ENCODE peak calls at places on chromosomes 7 and 10, in six cellular contexts. L is psoas muscle, A is left ventricle myocardium inferior, I is right atrium auricular region, H is cardiac muscle cell, F is IMR-90. C is an unnamed sample.

GRCh38 chr7:130423636-130424035 is 17.2 kb downstream of the CEP41 start:
- DNase-seq in A (no peak), H (no peak), F (no peak), I (no peak), L (no peak), C (no peak)

GRCh38 chr7:69596723-69597277 is 1.5 kb upstream of the AUTS2 start:
- DNase-seq in H (no peak), F (no peak), I (no peak), L (no peak), A (no peak), C (no peak)

GRCh38 chr7:149854611-149855367 is 16.6 kb downstream of the ZNF862 start:
- DNase-seq in I (peak), F (peak), L (no peak), A (peak), H (peak), C (peak)

GRCh38 chr10:4144802-4145201 is 359.8 kb upstream of the KLF6 start:
- DNase-seq in H (no peak), I (no peak), A (no peak), F (peak), L (no peak), C (no peak)

GRCh38 chr10:30705625-30706149 is 76.1 kb upstream of the LYZL2 start:
- DNase-seq in L (no peak), A (no peak), F (no peak), I (no peak), H (no peak), C (no peak)

GRCh38 chr7:29454899-29455451 is 108.7 kb upstream of the PRR15 start:
- DNase-seq in A (no peak), H (no peak), F (no peak), L (no peak), I (no peak), C (no peak)

GRCh38 chr10:21293518-21294356 is 231.7 kb downstream of the SKIDA1 start:
- DNase-seq in F (no peak), A (no peak), I (no peak), H (no peak), L (no peak), C (no peak)

GRCh38 chr7:114944742-114945625 is 23.1 kb downstream of the MDFIC start:
- DNase-seq in H (no peak), F (peak), I (peak), L (peak), A (peak), C (peak)

GRCh38 chr7:16421333-16422099 is at the start of gene CRPPA:
- DNase-seq in L (peak), H (peak), F (peak), I (no peak), A (peak), C (peak)

GRCh38 chr10:124043310-124044142 is 49.9 kb downstream of the CHST15 start:
- DNase-seq in I (no peak), A (no peak), H (no peak), F (no peak), L (no peak), C (no peak)

GRCh38 chr7:26429168-26429567 is 137.5 kb downstream of the SNX10 start:
- DNase-seq in I (no peak), L (no peak), H (no peak), A (no peak), F (no peak), C (no peak)

GRCh38 chr7:150368884-150369739 is 490 bp downstream of the REPIN1 start:
- DNase-seq in H (peak), L (peak), A (peak), I (peak), F (peak), C (peak)

GRCh38 chr7:123177442-123177841 is 22.3 kb downstream of the SLC13A1 start:
- DNase-seq in F (no peak), I (no peak), H (no peak), L (no peak), A (no peak), C (no peak)

GRCh38 chr10:20466731-20467130 is 430.4 kb downstream of the NEBL start:
- DNase-seq in A (no peak), I (no peak), F (peak), L (no peak), H (no peak), C (no peak)

GRCh38 chr10:98172495-98172894 is 38.0 kb downstream of the R3HCC1L start:
- DNase-seq in I (no peak), L (no peak), F (no peak), H (no peak), A (no peak), C (peak)

GRCh38 chr7:95276114-95276513 is 48.2 kb downstream of the PON1 start:
- DNase-seq in H (no peak), L (no peak), I (no peak), A (no peak), F (no peak), C (no peak)

GRCh38 chr7:73850781-73851207 is 8.5 kb upstream of the METTL27 start:
- DNase-seq in A (no peak), H (no peak), I (peak), F (peak), L (no peak), C (no peak)

GRCh38 chr10:125060851-125061556 is 99.4 kb downstream of the CTBP2 start:
- DNase-seq in A (peak), H (peak), F (peak), L (peak), I (peak), C (peak)

GRCh38 chr10:86256690-86257315 is 109.8 kb downstream of the GRID1 start:
- DNase-seq in A (no peak), H (no peak), L (no peak), I (no peak), F (no peak), C (no peak)

GRCh38 chr7:92925876-92926696 is 89.7 kb upstream of the CDK6 start:
- DNase-seq in A (no peak), H (peak), F (peak), I (no peak), L (no peak), C (peak)

GRCh38 chr10:73136627-73137026 is 26.4 kb downstream of the NUDT13 start:
- DNase-seq in A (no peak), H (no peak), I (no peak), F (peak), L (no peak), C (no peak)

GRCh38 chr10:3619276-3619675 is 165.7 kb downstream of the KLF6 start:
- DNase-seq in L (no peak), F (no peak), H (no peak), I (no peak), A (no peak), C (no peak)

GRCh38 chr7:102258073-102258748 is 28.5 kb upstream of the SH2B2 start:
- DNase-seq in F (no peak), A (no peak), H (no peak), L (no peak), I (no peak), C (no peak)

GRCh38 chr7:102077081-102077480 is 209.6 kb upstream of the SH2B2 start:
- DNase-seq in L (no peak), F (no peak), A (no peak), I (peak), H (no peak), C (peak)

GRCh38 chr10:73838008-73838567 is 26.7 kb upstream of the NDST2 start:
- DNase-seq in F (no peak), H (no peak), L (no peak), A (no peak), I (no peak), C (no peak)

GRCh38 chr7:19670806-19671205 is 38.0 kb downstream of the POLR1F start:
- DNase-seq in I (no peak), F (no peak), A (no peak), H (no peak), L (no peak), C (no peak)

GRCh38 chr7:149598721-149599308 is 101.2 kb upstream of the ZNF746 start:
- DNase-seq in L (no peak), H (peak), F (peak), A (no peak), I (no peak), C (peak)

GRCh38 chr7:156777364-156778069 is 115.5 kb downstream of the LMBR1 start:
- DNase-seq in F (peak), A (no peak), H (no peak), L (no peak), I (no peak), C (no peak)

GRCh38 chr10:72315611-72316385 is 38.9 kb downstream of the DNAJB12 start:
- DNase-seq in L (peak), A (no peak), I (peak), H (no peak), F (peak), C (no peak)

GRCh38 chr7:1432411-1433082 is 26.7 kb downstream of the MICALL2 start:
- DNase-seq in F (peak), H (peak), L (peak), I (peak), A (peak), C (peak)

GRCh38 chr7:151838861-151839381 is 38.0 kb downstream of the PRKAG2 start:
- DNase-seq in F (no peak), L (peak), I (no peak), A (peak), H (no peak), C (no peak)

GRCh38 chr10:34121974-34122282 is 693.2 kb downstream of the PARD3 start:
- DNase-seq in F (peak), L (no peak), H (no peak), I (no peak), A (no peak), C (no peak)

GRCh38 chr10:60549686-60550085 is 160.0 kb upstream of the ANK3 start:
- DNase-seq in L (no peak), F (no peak), H (peak), I (no peak), A (no peak), C (no peak)

GRCh38 chr10:85548038-85548437 is 818.6 kb downstream of the GRID1 start:
- DNase-seq in I (no peak), A (peak), H (peak), F (no peak), L (no peak), C (peak)

GRCh38 chr7:1742555-1743303 is 72.7 kb downstream of the ELFN1 start:
- DNase-seq in A (peak), L (no peak), I (peak), H (peak), F (peak), C (peak)

GRCh38 chr10:73922007-73922863 is 11.3 kb downstream of the PLAU start:
- DNase-seq in F (no peak), I (no peak), H (no peak), A (no peak), L (no peak), C (no peak)

GRCh38 chr10:48456361-48456804 is 148.5 kb downstream of the ARHGAP22 start:
- DNase-seq in L (peak), I (no peak), F (no peak), A (peak), H (peak), C (peak)

GRCh38 chr10:64648915-64649314 is 1127.7 kb downstream of the REEP3 start:
- DNase-seq in H (peak), I (no peak), L (no peak), A (no peak), F (no peak), C (peak)

GRCh38 chr7:132655071-132655761 is 78.9 kb upstream of the PLXNA4 start:
- DNase-seq in L (peak), I (peak), F (no peak), A (peak), H (peak), C (no peak)

GRCh38 chr10:5645944-5646617 is 20.3 kb downstream of the ASB13 start:
- DNase-seq in L (no peak), H (no peak), I (no peak), F (no peak), A (peak), C (no peak)
- H3K27ac ChIP-seq in L (peak), H (no peak), I (peak), F (no peak), A (peak), C (no peak)

DNA sequence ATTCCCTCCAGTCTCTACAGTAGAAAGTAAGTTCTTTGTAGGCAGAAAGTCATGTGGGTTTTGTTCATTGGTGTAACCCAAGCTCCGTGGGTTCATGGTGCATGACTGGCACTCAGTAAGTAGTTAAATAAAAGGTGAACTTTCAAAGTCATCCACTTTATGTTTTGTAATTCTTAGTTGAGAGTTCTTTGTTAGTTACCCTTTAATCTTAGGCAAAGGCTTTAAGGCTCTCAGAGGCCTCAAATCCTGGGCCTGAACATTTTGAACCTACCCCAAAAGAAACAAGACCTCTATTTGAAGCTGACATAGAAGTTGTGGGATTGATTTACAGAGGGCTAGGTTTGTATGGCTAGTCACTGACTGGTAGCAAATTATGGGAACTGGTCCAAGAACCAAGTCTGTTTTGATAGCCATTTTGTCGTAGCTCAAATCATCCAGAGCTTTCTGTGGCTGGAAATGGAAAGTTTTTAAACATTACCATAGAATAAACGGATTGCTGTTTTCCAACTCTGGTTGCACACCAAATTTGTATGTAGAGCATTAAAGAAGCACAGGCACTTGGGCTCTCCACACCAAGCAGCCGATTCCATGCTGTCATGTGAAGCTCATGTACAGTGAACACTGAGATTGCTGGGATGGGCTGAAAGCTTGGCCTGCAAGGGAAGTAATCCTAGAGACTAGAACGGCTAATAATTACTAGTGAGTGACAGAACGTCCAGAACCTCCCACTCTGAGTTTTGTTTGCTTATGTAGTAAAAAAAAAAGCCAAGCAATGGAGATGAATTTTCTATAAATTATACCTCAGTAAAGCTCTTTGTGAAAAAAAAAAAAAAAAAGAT is 53.5 kb downstream of the DENND11 start:
- DNase-seq in L (no peak), A (no peak), I (no peak), H (no peak), F (no peak), C (no peak)
- H3K27ac ChIP-seq in L (peak), A (peak), I (no peak), H (no peak), F (no peak), C (no peak)

GRCh38 chr10:76675951-76676587 is 961.5 kb downstream of the KCNMA1 start:
- DNase-seq in I (peak), L (peak), F (no peak), H (no peak), A (peak), C (peak)

GRCh38 chr10:76675561-76675950 is 962.1 kb downstream of the KCNMA1 start:
- DNase-seq in F (no peak), I (no peak), L (no peak), A (no peak), H (no peak), C (no peak)
- H3K27ac ChIP-seq in F (no peak), I (peak), L (peak), A (peak), H (no peak), C (no peak)

DNA sequence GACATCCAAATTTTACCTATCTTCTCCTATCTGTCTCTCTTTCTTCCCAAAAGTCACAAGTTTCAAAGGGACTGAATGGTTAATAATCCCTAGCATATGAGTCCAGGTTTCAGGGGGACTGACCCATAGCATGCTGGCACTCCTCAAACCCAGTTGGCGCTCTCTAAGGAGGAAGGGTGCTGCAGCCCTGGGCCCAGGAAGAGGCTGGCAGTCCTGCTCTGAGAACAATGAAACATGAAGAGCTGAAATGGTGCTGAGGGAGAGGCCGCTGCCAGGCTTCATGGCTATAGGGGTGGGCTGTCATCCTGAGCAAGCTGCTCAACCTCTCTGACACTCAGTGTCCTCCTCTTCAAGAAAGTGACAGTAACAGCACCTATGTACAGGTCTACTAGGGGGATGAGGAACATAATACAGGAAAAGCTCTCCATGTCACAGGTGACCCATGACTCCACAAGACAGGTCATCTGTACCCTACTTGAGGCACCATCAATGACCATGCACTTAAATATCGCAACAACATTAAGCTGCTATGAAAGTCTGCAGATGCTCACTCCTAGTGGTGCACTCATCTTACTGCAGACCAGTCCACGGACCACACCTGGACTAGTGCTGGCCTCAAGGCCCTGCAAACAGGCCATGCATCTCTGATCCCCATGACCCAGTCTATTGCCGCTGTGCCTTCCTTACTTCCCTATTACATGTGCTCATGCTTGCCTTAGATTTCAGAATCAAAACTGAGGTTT is 17.0 kb downstream of the COBL start:
- DNase-seq in L (no peak), H (no peak), A (no peak), F (no peak), I (peak), C (no peak)
- H3K27ac ChIP-seq in L (no peak), H (no peak), A (no peak), F (no peak), I (no peak), C (no peak)